ENCODE peak calls at places on chromosomes 6 and 20, in ten cellular contexts. W is tibial artery, J is H1, T is AG09319, L is A549, N is D721Med, Y is GM23338, G is epithelial cell of esophagus, K is mucosa of descending colon, I is uterus. V is an unnamed sample.

GRCh38 chr20:61387961-61388360 is 135.9 kb downstream of the CDH4 start:
- DNase-seq in W (no peak), J (no peak), T (no peak), L (no peak), N (no peak), Y (no peak), G (no peak), K (no peak), I (no peak), V (no peak)

GRCh38 chr20:46657618-46658017 is 6.4 kb upstream of the SLC13A3 start:
- DNase-seq in W (peak; percentile 21), J (no peak), T (no peak), L (no peak), N (no peak), Y (no peak), G (no peak), K (no peak), I (no peak), V (no peak)

GRCh38 chr20:45704969-45705637 is at the start of gene WFDC10B:
- DNase-seq in W (no peak), J (no peak), T (no peak), L (no peak), N (no peak), Y (no peak), G (peak; percentile 36), K (peak; percentile 54), I (no peak), V (no peak)

GRCh38 chr6:159279790-159280277 is 110.6 kb downstream of the FNDC1 start:
- DNase-seq in W (no peak), J (no peak), T (no peak), L (no peak), N (no peak), Y (peak; percentile 33), G (peak; percentile 73), K (no peak), I (no peak), V (no peak)

GRCh38 chr20:50004175-50004574 is 21.4 kb downstream of the SNAI1 start:
- DNase-seq in W (no peak), J (no peak), T (no peak), L (no peak), N (no peak), Y (no peak), G (no peak), K (no peak), I (no peak), V (no peak)

GRCh38 chr20:33474097-33474846 is 15.6 kb upstream of the CBFA2T2 start:
- DNase-seq in W (no peak), J (no peak), T (no peak), L (no peak), N (no peak), Y (no peak), G (no peak), K (peak; percentile 31), I (no peak), V (no peak)

GRCh38 chr6:158906926-158907325 is 87.8 kb upstream of the EZR start:
- DNase-seq in W (no peak), J (no peak), T (no peak), L (no peak), N (no peak), Y (no peak), G (peak; percentile 39), K (no peak), I (no peak), V (no peak)

GRCh38 chr6:96812077-96812703 is 25.1 kb downstream of the GPR63 start:
- DNase-seq in W (no peak), J (no peak), T (no peak), L (no peak), N (no peak), Y (no peak), G (no peak), K (no peak), I (no peak), V (no peak)

GRCh38 chr6:106973018-106973840 is 1.3 kb downstream of the CD24 start:
- DNase-seq in W (no peak), J (no peak), T (no peak), L (peak; percentile 33), N (no peak), Y (peak; percentile 66), G (peak; percentile 27), K (peak; percentile 63), I (no peak), V (peak; percentile 49)

GRCh38 chr6:90284236-90284744 is 12.4 kb downstream of the BACH2 start:
- DNase-seq in W (no peak), J (no peak), T (peak; percentile 4), L (peak; percentile 62), N (no peak), Y (peak; percentile 76), G (peak; percentile 89), K (peak; percentile 6), I (peak; percentile 41), V (no peak)

GRCh38 chr6:144302701-144303351 is 17.7 kb downstream of the UTRN start:
- DNase-seq in W (no peak), J (no peak), T (no peak), L (no peak), N (no peak), Y (peak; percentile 32), G (peak; percentile 6), K (no peak), I (no peak), V (no peak)

GRCh38 chr6:34027445-34027936 is 118.4 kb downstream of the GRM4 start:
- DNase-seq in W (no peak), J (peak; percentile 29), T (no peak), L (peak; percentile 68), N (peak; percentile 66), Y (peak; percentile 90), G (peak; percentile 32), K (peak; percentile 77), I (peak; percentile 46), V (peak; percentile 78)

GRCh38 chr6:167469655-167470054 is 144.8 kb downstream of the TTLL2 start:
- DNase-seq in W (no peak), J (no peak), T (no peak), L (no peak), N (no peak), Y (no peak), G (no peak), K (no peak), I (peak; percentile 65), V (no peak)

GRCh38 chr6:26432622-26433021 is 7.7 kb upstream of the BTN3A3 start:
- DNase-seq in W (no peak), J (no peak), T (no peak), L (no peak), N (no peak), Y (no peak), G (no peak), K (no peak), I (no peak), V (no peak)

GRCh38 chr6:21080221-21080620 is 513.3 kb upstream of the SOX4 start:
- DNase-seq in W (no peak), J (no peak), T (no peak), L (no peak), N (no peak), Y (no peak), G (no peak), K (peak; percentile 11), I (no peak), V (no peak)

GRCh38 chr20:57653910-57654309 is 33.7 kb upstream of the ZBP1 start:
- DNase-seq in W (no peak), J (no peak), T (no peak), L (peak; percentile 6), N (peak; percentile 16), Y (no peak), G (no peak), K (no peak), I (peak; percentile 12), V (peak; percentile 41)

GRCh38 chr6:166435574-166435973 is 52.8 kb upstream of the MPC1 start:
- DNase-seq in W (no peak), J (no peak), T (no peak), L (no peak), N (no peak), Y (no peak), G (no peak), K (peak; percentile 29), I (no peak), V (no peak)

GRCh38 chr6:3743541-3743940 is 8.0 kb downstream of the PXDC1 start:
- DNase-seq in W (peak; percentile 62), J (no peak), T (no peak), L (no peak), N (no peak), Y (no peak), G (no peak), K (no peak), I (no peak), V (no peak)

GRCh38 chr6:159038914-159039884 is 5.6 kb downstream of the TAGAP start:
- DNase-seq in W (no peak), J (no peak), T (no peak), L (no peak), N (no peak), Y (no peak), G (peak; percentile 95), K (peak; percentile 32), I (no peak), V (peak; percentile 63)

GRCh38 chr6:2158596-2159271 is 86.7 kb downstream of the GMDS start:
- DNase-seq in W (no peak), J (peak; percentile 66), T (no peak), L (peak; percentile 74), N (no peak), Y (peak; percentile 96), G (peak; percentile 70), K (no peak), I (no peak), V (no peak)
- TF ChIP-seq CTCF in W (no peak), J (peak; percentile 95), T (peak; percentile 34), L (peak; percentile 48), N (peak; percentile 14), Y (peak; percentile 89), G (peak; percentile 70), K (no peak), I (no peak), V (no peak)

GRCh38 chr20:22833851-22834250 is 201.3 kb upstream of the SSTR4 start:
- DNase-seq in W (no peak), J (no peak), T (no peak), L (no peak), N (no peak), Y (no peak), G (peak; percentile 32), K (no peak), I (no peak), V (no peak)
- TF ChIP-seq CTCF in W (no peak), J (no peak), T (no peak), L (no peak), N (no peak), Y (no peak), G (no peak), K (no peak), I (no peak), V (no peak)

DNA sequence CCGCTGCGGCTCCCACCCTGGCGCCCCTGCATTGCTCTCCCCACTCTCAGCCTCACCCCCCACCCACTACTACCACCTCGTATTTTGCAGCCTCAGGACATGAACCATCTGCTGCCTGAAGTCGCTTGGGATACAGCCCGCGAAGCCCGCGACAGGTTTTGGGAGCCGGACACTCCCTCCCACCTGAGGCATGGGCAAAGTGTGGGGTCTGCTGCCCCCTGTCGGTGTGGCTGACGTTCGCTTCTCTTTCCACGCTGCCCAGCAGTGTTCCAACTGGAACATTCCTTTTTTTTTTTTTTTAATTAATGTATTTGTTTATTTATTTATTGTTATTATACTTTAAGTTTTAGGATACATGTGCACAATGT is 15.3 kb upstream of the LPA start:
- DNase-seq in W (no peak), J (peak; percentile 25), T (no peak), L (no peak), N (no peak), Y (peak; percentile 77), G (peak; percentile 31), K (no peak), I (peak; percentile 16), V (no peak)
- TF ChIP-seq CTCF in W (no peak), J (peak; percentile 67), T (no peak), L (no peak), N (no peak), Y (peak; percentile 87), G (peak; percentile 53), K (no peak), I (no peak), V (no peak)

GRCh38 chr6:36809933-36810844 is 29.1 kb downstream of the CPNE5 start:
- DNase-seq in W (no peak), J (no peak), T (no peak), L (no peak), N (no peak), Y (peak; percentile 62), G (peak; percentile 11), K (no peak), I (no peak), V (no peak)
- TF ChIP-seq CTCF in W (no peak), J (peak; percentile 44), T (no peak), L (no peak), N (peak; percentile 34), Y (peak; percentile 78), G (no peak), K (no peak), I (no peak), V (no peak)

V was measured in GM20000.